ENCODE peak calls at places on chromosomes 4 and X, in nine cellular contexts. One of them, this sample, is unnamed.

GRCh38 chr4:53920116-53920515 is 144.3 kb downstream of the CHIC2 start:
- DNase-seq in ureter: no peak
- DNase-seq in HAP-1: no peak
- DNase-seq in pancreas: no peak
- DNase-seq in AG10803: peak
- DNase-seq in NCI-H460: no peak
- DNase-seq in stimulated activated CD4-positive, alpha-beta T cell treated with anti-CD3 and anti-CD28 coated beads, Interleukin-15, amount 100 ng/mL, for 1 hour: no peak
- DNase-seq in GM06990: no peak
- DNase-seq in nucleus accumbens: no peak
- DNase-seq in this sample: no peak

GRCh38 chr4:77500801-77501200 is 104.8 kb upstream of the CXCL13 start:
- DNase-seq in ureter: no peak
- DNase-seq in HAP-1: no peak
- DNase-seq in GM06990: no peak
- DNase-seq in NCI-H460: no peak
- DNase-seq in pancreas: no peak
- DNase-seq in AG10803: peak
- DNase-seq in stimulated activated CD4-positive, alpha-beta T cell treated with anti-CD3 and anti-CD28 coated beads, Interleukin-15, amount 100 ng/mL, for 1 hour: no peak
- DNase-seq in nucleus accumbens: no peak
- DNase-seq in this sample: no peak

GRCh38 chr4:141046255-141046654 is 87.0 kb downstream of the RNF150 start:
- DNase-seq in HAP-1: no peak
- DNase-seq in nucleus accumbens: no peak
- DNase-seq in ureter: no peak
- DNase-seq in NCI-H460: no peak
- DNase-seq in stimulated activated CD4-positive, alpha-beta T cell treated with anti-CD3 and anti-CD28 coated beads, Interleukin-15, amount 100 ng/mL, for 1 hour: no peak
- DNase-seq in GM06990: no peak
- DNase-seq in pancreas: no peak
- DNase-seq in AG10803: peak
- DNase-seq in this sample: no peak

GRCh38 chrX:17519349-17519748 is 144.3 kb downstream of the NHS start:
- DNase-seq in GM06990: no peak
- DNase-seq in pancreas: no peak
- DNase-seq in HAP-1: no peak
- DNase-seq in AG10803: peak
- DNase-seq in nucleus accumbens: no peak
- DNase-seq in stimulated activated CD4-positive, alpha-beta T cell treated with anti-CD3 and anti-CD28 coated beads, Interleukin-15, amount 100 ng/mL, for 1 hour: no peak
- DNase-seq in ureter: peak
- DNase-seq in NCI-H460: no peak
- DNase-seq in this sample: peak

GRCh38 chr4:107835409-107835808 is 10.7 kb downstream of the SGMS2 start:
- DNase-seq in pancreas: no peak
- DNase-seq in AG10803: peak
- DNase-seq in HAP-1: no peak
- DNase-seq in NCI-H460: no peak
- DNase-seq in GM06990: no peak
- DNase-seq in stimulated activated CD4-positive, alpha-beta T cell treated with anti-CD3 and anti-CD28 coated beads, Interleukin-15, amount 100 ng/mL, for 1 hour: no peak
- DNase-seq in ureter: no peak
- DNase-seq in nucleus accumbens: no peak
- DNase-seq in this sample: no peak

GRCh38 chr4:41718907-41719306 is 29.6 kb downstream of the PHOX2B start:
- DNase-seq in nucleus accumbens: no peak
- DNase-seq in stimulated activated CD4-positive, alpha-beta T cell treated with anti-CD3 and anti-CD28 coated beads, Interleukin-15, amount 100 ng/mL, for 1 hour: no peak
- DNase-seq in pancreas: no peak
- DNase-seq in HAP-1: no peak
- DNase-seq in GM06990: no peak
- DNase-seq in NCI-H460: no peak
- DNase-seq in ureter: no peak
- DNase-seq in AG10803: peak
- DNase-seq in this sample: no peak

GRCh38 chrX:38654302-38654701 is 93.0 kb downstream of the TSPAN7 start:
- DNase-seq in ureter: no peak
- DNase-seq in stimulated activated CD4-positive, alpha-beta T cell treated with anti-CD3 and anti-CD28 coated beads, Interleukin-15, amount 100 ng/mL, for 1 hour: no peak
- DNase-seq in GM06990: no peak
- DNase-seq in pancreas: no peak
- DNase-seq in AG10803: peak
- DNase-seq in HAP-1: peak
- DNase-seq in NCI-H460: peak
- DNase-seq in nucleus accumbens: no peak
- DNase-seq in this sample: no peak

GRCh38 chrX:35445912-35446311 is 352.2 kb upstream of the MAGEB16 start:
- DNase-seq in nucleus accumbens: no peak
- DNase-seq in ureter: no peak
- DNase-seq in pancreas: no peak
- DNase-seq in AG10803: no peak
- DNase-seq in HAP-1: no peak
- DNase-seq in stimulated activated CD4-positive, alpha-beta T cell treated with anti-CD3 and anti-CD28 coated beads, Interleukin-15, amount 100 ng/mL, for 1 hour: no peak
- DNase-seq in NCI-H460: no peak
- DNase-seq in GM06990: no peak
- DNase-seq in this sample: no peak

GRCh38 chr4:85092943-85093342 is 126.5 kb upstream of the WDFY3 start:
- DNase-seq in NCI-H460: no peak
- DNase-seq in AG10803: no peak
- DNase-seq in pancreas: no peak
- DNase-seq in nucleus accumbens: no peak
- DNase-seq in HAP-1: no peak
- DNase-seq in stimulated activated CD4-positive, alpha-beta T cell treated with anti-CD3 and anti-CD28 coated beads, Interleukin-15, amount 100 ng/mL, for 1 hour: no peak
- DNase-seq in GM06990: no peak
- DNase-seq in ureter: no peak
- DNase-seq in this sample: no peak

GRCh38 chr4:48307528-48307927 is 33.8 kb upstream of the SLAIN2 start:
- DNase-seq in nucleus accumbens: no peak
- DNase-seq in ureter: no peak
- DNase-seq in NCI-H460: no peak
- DNase-seq in stimulated activated CD4-positive, alpha-beta T cell treated with anti-CD3 and anti-CD28 coated beads, Interleukin-15, amount 100 ng/mL, for 1 hour: no peak
- DNase-seq in pancreas: no peak
- DNase-seq in HAP-1: no peak
- DNase-seq in GM06990: no peak
- DNase-seq in AG10803: no peak
- DNase-seq in this sample: no peak

GRCh38 chr4:185587444-185588161 is 52.3 kb upstream of the PDLIM3 start:
- DNase-seq in GM06990: peak
- DNase-seq in pancreas: no peak
- DNase-seq in stimulated activated CD4-positive, alpha-beta T cell treated with anti-CD3 and anti-CD28 coated beads, Interleukin-15, amount 100 ng/mL, for 1 hour: peak
- DNase-seq in nucleus accumbens: peak
- DNase-seq in NCI-H460: no peak
- DNase-seq in HAP-1: no peak
- DNase-seq in AG10803: no peak
- DNase-seq in ureter: no peak
- DNase-seq in this sample: no peak

GRCh38 chrX:141176586-141177451 is at the start of gene LDOC1:
- DNase-seq in stimulated activated CD4-positive, alpha-beta T cell treated with anti-CD3 and anti-CD28 coated beads, Interleukin-15, amount 100 ng/mL, for 1 hour: peak
- DNase-seq in ureter: peak
- DNase-seq in pancreas: peak
- DNase-seq in nucleus accumbens: peak
- DNase-seq in GM06990: peak
- DNase-seq in AG10803: peak
- DNase-seq in NCI-H460: peak
- DNase-seq in HAP-1: peak
- DNase-seq in this sample: peak

GRCh38 chr4:133638702-133639101 is 489.6 kb downstream of the PCDH10 start:
- DNase-seq in pancreas: no peak
- DNase-seq in ureter: no peak
- DNase-seq in stimulated activated CD4-positive, alpha-beta T cell treated with anti-CD3 and anti-CD28 coated beads, Interleukin-15, amount 100 ng/mL, for 1 hour: no peak
- DNase-seq in HAP-1: no peak
- DNase-seq in GM06990: no peak
- DNase-seq in AG10803: no peak
- DNase-seq in nucleus accumbens: no peak
- DNase-seq in NCI-H460: no peak
- DNase-seq in this sample: no peak